ENCODE peak calls at places on chromosomes 13 and 19, in ten cellular contexts. O is endodermal cell; L is activated CD4-positive, alpha-beta T cell treated with anti-CD3 and anti-CD28 coated beads, Interleukin-2, amount 10 ng/mL, durations not matched to agents 7 days and 5 days; C is T-helper 1 cell; Q is stimulated activated naive CD8-positive, alpha-beta T cell treated with anti-CD3 and anti-CD28 coated beads, Interleukin-15, amount 100 ng/mL, for 72 hours; P is kidney epithelial cell; G is AG10803; T is stimulated activated CD4-positive, alpha-beta T cell treated with anti-CD3 and anti-CD28 coated beads, Interleukin-12 subunit alpha, Interleukin-12 subunit beta, amount 100 ng/mL, for 48 hours; E is IMR-90; Z is AG08396. J is an unnamed sample.
A peak's percentile ranks its signal among the peaks of the same experiment; 100 is the strongest.

GRCh38 chr13:60538566-60538965 is 141.5 kb downstream of the TDRD3 start:
- DNase-seq in O (no peak), L (no peak), C (no peak), Q (no peak), P (no peak), G (no peak), T (no peak), E (no peak), Z (no peak), J (no peak)

GRCh38 chr19:41527079-41527478 is 48.9 kb upstream of the CEACAM21 start:
- DNase-seq in O (no peak), L (no peak), C (no peak), Q (no peak), P (no peak), G (no peak), T (no peak), E (no peak), Z (no peak), J (no peak)

GRCh38 chr13:30033681-30034447 is 183.4 kb upstream of the UBL3 start:
- DNase-seq in O (peak; percentile 17), L (no peak), C (no peak), Q (no peak), P (peak; percentile 77), G (peak; percentile 95), T (no peak), E (peak; percentile 97), Z (peak; percentile 83), J (peak; percentile 26)

GRCh38 chr13:21047591-21048282 is 13.6 kb downstream of the LATS2 start:
- DNase-seq in O (no peak), L (no peak), C (no peak), Q (no peak), P (no peak), G (peak; percentile 41), T (no peak), E (no peak), Z (no peak), J (no peak)

GRCh38 chr13:20475927-20476691 is 49.5 kb downstream of the CRYL1 start:
- DNase-seq in O (peak; percentile 72), L (peak; percentile 87), C (peak; percentile 93), Q (peak; percentile 40), P (no peak), G (no peak), T (peak; percentile 45), E (no peak), Z (no peak), J (peak; percentile 29)

GRCh38 chr19:27971071-27971470 is 1241.9 kb downstream of the UQCRFS1 start:
- DNase-seq in O (peak; percentile 74), L (no peak), C (no peak), Q (no peak), P (peak; percentile 84), G (peak; percentile 85), T (no peak), E (no peak), Z (peak; percentile 12), J (no peak)

GRCh38 chr19:45976180-45976579 is 2.5 kb upstream of the NOVA2 start:
- DNase-seq in O (no peak), L (no peak), C (no peak), Q (no peak), P (no peak), G (no peak), T (no peak), E (no peak), Z (no peak), J (no peak)

GRCh38 chr13:28579334-28579733 is 79.6 kb upstream of the POMP start:
- DNase-seq in O (peak; percentile 77), L (no peak), C (no peak), Q (no peak), P (no peak), G (no peak), T (no peak), E (no peak), Z (no peak), J (no peak)

GRCh38 chr19:8640402-8641004 is 10.1 kb downstream of the NFILZ start:
- DNase-seq in O (no peak), L (no peak), C (no peak), Q (no peak), P (no peak), G (peak; percentile 74), T (no peak), E (no peak), Z (no peak), J (peak; percentile 37)

GRCh38 chr19:52566588-52566987 is 3.5 kb upstream of the ZNF701 start:
- DNase-seq in O (no peak), L (no peak), C (no peak), Q (no peak), P (no peak), G (peak; percentile 10), T (no peak), E (peak; percentile 84), Z (no peak), J (no peak)

GRCh38 chr13:78054152-78054551 is 135.5 kb upstream of the EDNRB start:
- DNase-seq in O (no peak), L (no peak), C (no peak), Q (no peak), P (no peak), G (no peak), T (no peak), E (no peak), Z (no peak), J (no peak)

GRCh38 chr13:97233499-97233898 is 11.4 kb downstream of the MBNL2 start:
- DNase-seq in O (no peak), L (no peak), C (no peak), Q (no peak), P (no peak), G (no peak), T (no peak), E (no peak), Z (no peak), J (no peak)

GRCh38 chr19:46299695-46300094 is 2.9 kb downstream of the HIF3A start:
- DNase-seq in O (no peak), L (no peak), C (no peak), Q (no peak), P (no peak), G (no peak), T (no peak), E (no peak), Z (no peak), J (no peak)